ENCODE peak calls at places on chromosomes 12 and 14, in nine cellular contexts. A is AG04450, C is iris pigment epithelial cell, E is NCI-H1092, N is NCI-H446, B is T-cell, J is ACHN, P is adrenal gland, U is stomach. F is an unnamed sample.

GRCh38 chr12:70929029-70929428 is 8.5 kb upstream of the PTPRR start:
- DNase-seq in U (no peak), E (no peak), J (no peak), N (no peak), C (no peak), A (no peak), B (no peak), P (no peak), F (no peak)

GRCh38 chr14:88838015-88838414 is 13.6 kb downstream of the TTC8 start:
- DNase-seq in P (no peak), U (no peak), C (no peak), J (no peak), A (no peak), E (no peak), B (no peak), N (no peak), F (no peak)

GRCh38 chr14:51547260-51547659 is 104.5 kb upstream of the FRMD6 start:
- DNase-seq in A (peak), C (peak), E (no peak), N (peak), P (peak), U (no peak), B (no peak), J (peak), F (peak)

GRCh38 chr12:6952860-6953416 is 1.8 kb downstream of the PTPN6 start:
- DNase-seq in U (no peak), A (no peak), C (no peak), J (no peak), N (no peak), B (no peak), P (no peak), E (no peak), F (no peak)

GRCh38 chr14:68278568-68279436 is 459.2 kb downstream of the RAD51B start:
- DNase-seq in B (no peak), A (no peak), U (no peak), J (peak), P (no peak), E (no peak), N (no peak), C (peak), F (no peak)

GRCh38 chr12:78584695-78585094 is 279.9 kb upstream of the SYT1 start:
- DNase-seq in B (no peak), C (peak), J (peak), N (peak), U (no peak), P (no peak), E (no peak), A (no peak), F (no peak)

GRCh38 chr12:12720637-12721250 is 3.6 kb downstream of the CDKN1B start:
- DNase-seq in J (no peak), N (peak), A (no peak), E (no peak), P (no peak), U (no peak), B (no peak), C (no peak), F (no peak)

GRCh38 chr12:54352891-54353874 is 11.1 kb downstream of the GPR84 start:
- DNase-seq in A (no peak), J (no peak), E (peak), P (no peak), B (no peak), C (peak), U (no peak), N (no peak), F (no peak)

GRCh38 chr12:57224278-57224972 is 5.1 kb upstream of the SHMT2 start:
- DNase-seq in B (no peak), P (no peak), U (no peak), J (no peak), E (no peak), C (no peak), A (no peak), N (no peak), F (no peak)

GRCh38 chr14:50955373-50956043 is 11.2 kb upstream of the PYGL start:
- DNase-seq in A (peak), P (peak), U (no peak), E (no peak), C (peak), N (peak), J (peak), B (no peak), F (peak)

F was measured in thoracic aorta.